ENCODE peak calls at places on chromosomes 12 and 14, in five cellular contexts. One of them, this sample, is unnamed.

GRCh38 chr12:54017845-54018607 is 9.2 kb downstream of the HOXC8 start:
- DNase-seq in IMR-90: peak
- DNase-seq in AG04450: no peak
- DNase-seq in neural progenitor cell: peak
- DNase-seq in retinal pigment epithelial cell: no peak
- DNase-seq in this sample: peak

GRCh38 chr12:124646385-124647230 is 79.2 kb upstream of the NCOR2 start:
- DNase-seq in IMR-90: no peak
- DNase-seq in AG04450: no peak
- DNase-seq in neural progenitor cell: no peak
- DNase-seq in retinal pigment epithelial cell: no peak
- DNase-seq in this sample: no peak

GRCh38 chr12:10705655-10706054 is 17.5 kb downstream of the YBX3 start:
- DNase-seq in IMR-90: peak
- DNase-seq in AG04450: no peak
- DNase-seq in neural progenitor cell: no peak
- DNase-seq in retinal pigment epithelial cell: no peak
- DNase-seq in this sample: no peak

GRCh38 chr14:34906287-34906686 is 31.1 kb upstream of the BAZ1A start:
- DNase-seq in IMR-90: no peak
- DNase-seq in AG04450: no peak
- DNase-seq in neural progenitor cell: no peak
- DNase-seq in retinal pigment epithelial cell: no peak
- DNase-seq in this sample: no peak

GRCh38 chr14:29339491-29339890 is 572.9 kb downstream of the FOXG1 start:
- DNase-seq in IMR-90: peak
- DNase-seq in AG04450: no peak
- DNase-seq in neural progenitor cell: no peak
- DNase-seq in retinal pigment epithelial cell: no peak
- DNase-seq in this sample: no peak

GRCh38 chr12:88960213-88960878 is 380.1 kb upstream of the KITLG start:
- DNase-seq in IMR-90: peak
- DNase-seq in AG04450: no peak
- DNase-seq in neural progenitor cell: no peak
- DNase-seq in retinal pigment epithelial cell: no peak
- DNase-seq in this sample: no peak

GRCh38 chr12:68119724-68120211 is 39.8 kb downstream of the IFNG start:
- DNase-seq in IMR-90: no peak
- DNase-seq in AG04450: no peak
- DNase-seq in neural progenitor cell: no peak
- DNase-seq in retinal pigment epithelial cell: no peak
- DNase-seq in this sample: peak

GRCh38 chr14:51518280-51518679 is 133.4 kb upstream of the FRMD6 start:
- DNase-seq in IMR-90: no peak
- DNase-seq in AG04450: no peak
- DNase-seq in neural progenitor cell: no peak
- DNase-seq in retinal pigment epithelial cell: no peak
- DNase-seq in this sample: no peak

GRCh38 chr12:116659771-116660481 is 77.9 kb downstream of the SPRING1 start:
- DNase-seq in IMR-90: peak
- DNase-seq in AG04450: no peak
- DNase-seq in neural progenitor cell: no peak
- DNase-seq in retinal pigment epithelial cell: no peak
- DNase-seq in this sample: no peak

GRCh38 chr14:24272442-24272841 is 1.0 kb upstream of the RABGGTA start:
- DNase-seq in IMR-90: no peak
- DNase-seq in AG04450: no peak
- DNase-seq in neural progenitor cell: no peak
- DNase-seq in retinal pigment epithelial cell: no peak
- DNase-seq in this sample: no peak
- H3K4me3 ChIP-seq in IMR-90: no peak
- H3K4me3 ChIP-seq in AG04450: no peak
- H3K4me3 ChIP-seq in neural progenitor cell: no peak
- H3K4me3 ChIP-seq in retinal pigment epithelial cell: no peak
- H3K4me3 ChIP-seq in this sample: peak

GRCh38 chr12:66733321-66733720 is 54.4 kb upstream of the GRIP1 start:
- DNase-seq in IMR-90: no peak
- DNase-seq in AG04450: no peak
- DNase-seq in neural progenitor cell: no peak
- DNase-seq in retinal pigment epithelial cell: no peak
- DNase-seq in this sample: no peak
- H3K4me3 ChIP-seq in IMR-90: no peak
- H3K4me3 ChIP-seq in AG04450: no peak
- H3K4me3 ChIP-seq in neural progenitor cell: no peak
- H3K4me3 ChIP-seq in retinal pigment epithelial cell: no peak
- H3K4me3 ChIP-seq in this sample: no peak

GRCh38 chr14:74616507-74616906 is 4.5 kb upstream of the LTBP2 start:
- DNase-seq in IMR-90: peak
- DNase-seq in AG04450: no peak
- DNase-seq in neural progenitor cell: no peak
- DNase-seq in retinal pigment epithelial cell: peak
- DNase-seq in this sample: no peak

GRCh38 chr14:74616996-74617700 is 5.1 kb upstream of the LTBP2 start:
- DNase-seq in IMR-90: no peak
- DNase-seq in AG04450: no peak
- DNase-seq in neural progenitor cell: peak
- DNase-seq in retinal pigment epithelial cell: no peak
- DNase-seq in this sample: no peak

GRCh38 chr14:74613211-74613914 is 1.3 kb upstream of the LTBP2 start:
- DNase-seq in IMR-90: no peak
- DNase-seq in AG04450: no peak
- DNase-seq in neural progenitor cell: peak
- DNase-seq in retinal pigment epithelial cell: no peak
- DNase-seq in this sample: no peak

GRCh38 chr14:74614508-74615495 is 2.8 kb upstream of the LTBP2 start:
- DNase-seq in IMR-90: no peak
- DNase-seq in AG04450: no peak
- DNase-seq in neural progenitor cell: no peak
- DNase-seq in retinal pigment epithelial cell: no peak
- DNase-seq in this sample: peak

DNA sequence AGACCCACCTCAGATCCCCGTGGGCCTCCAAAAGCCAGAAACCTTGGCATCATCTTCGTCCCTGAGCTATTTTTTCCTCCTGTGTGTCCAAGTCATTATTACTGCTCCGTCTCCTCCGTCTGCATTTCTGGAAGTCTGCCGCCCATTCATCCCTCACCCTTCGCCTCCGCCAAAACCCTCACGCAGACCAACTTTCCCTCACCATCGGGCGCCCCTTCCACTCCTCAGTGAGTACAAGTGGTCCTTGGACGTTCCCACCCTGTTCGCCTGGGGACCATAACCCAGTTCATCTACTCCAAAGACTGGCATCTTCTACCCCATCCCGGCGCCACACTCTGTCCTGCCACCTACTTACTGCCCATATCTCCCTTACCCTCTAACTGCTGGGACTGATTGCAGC is 3.7 kb upstream of the LTBP2 start:
- DNase-seq in IMR-90: no peak
- DNase-seq in AG04450: no peak
- DNase-seq in neural progenitor cell: no peak
- DNase-seq in retinal pigment epithelial cell: no peak
- DNase-seq in this sample: no peak
- H3K4me3 ChIP-seq in IMR-90: no peak
- H3K4me3 ChIP-seq in AG04450: no peak
- H3K4me3 ChIP-seq in neural progenitor cell: no peak
- H3K4me3 ChIP-seq in retinal pigment epithelial cell: no peak
- H3K4me3 ChIP-seq in this sample: no peak

GRCh38 chr12:110165540-110166159 is 41.5 kb downstream of the IFT81 start:
- DNase-seq in IMR-90: no peak
- DNase-seq in AG04450: no peak
- DNase-seq in neural progenitor cell: no peak
- DNase-seq in retinal pigment epithelial cell: no peak
- DNase-seq in this sample: peak
- H3K4me3 ChIP-seq in IMR-90: no peak
- H3K4me3 ChIP-seq in AG04450: no peak
- H3K4me3 ChIP-seq in neural progenitor cell: no peak
- H3K4me3 ChIP-seq in retinal pigment epithelial cell: no peak
- H3K4me3 ChIP-seq in this sample: peak

GRCh38 chr12:50219544-50219943 is 52.4 kb upstream of the CERS5 start:
- DNase-seq in IMR-90: no peak
- DNase-seq in AG04450: no peak
- DNase-seq in neural progenitor cell: no peak
- DNase-seq in retinal pigment epithelial cell: no peak
- DNase-seq in this sample: no peak
- H3K4me3 ChIP-seq in IMR-90: peak
- H3K4me3 ChIP-seq in AG04450: peak
- H3K4me3 ChIP-seq in neural progenitor cell: no peak
- H3K4me3 ChIP-seq in retinal pigment epithelial cell: no peak
- H3K4me3 ChIP-seq in this sample: peak

GRCh38 chr14:95515523-95516517 is 630 bp downstream of the SYNE3 start:
- DNase-seq in IMR-90: peak
- DNase-seq in AG04450: no peak
- DNase-seq in neural progenitor cell: peak
- DNase-seq in retinal pigment epithelial cell: no peak
- DNase-seq in this sample: peak

GRCh38 chr14:95514131-95515079 is 2.0 kb downstream of the SYNE3 start:
- DNase-seq in IMR-90: no peak
- DNase-seq in AG04450: no peak
- DNase-seq in neural progenitor cell: no peak
- DNase-seq in retinal pigment epithelial cell: no peak
- DNase-seq in this sample: no peak

GRCh38 chr14:95516554-95517209 is at the start of gene SYNE3:
- DNase-seq in IMR-90: no peak
- DNase-seq in AG04450: no peak
- DNase-seq in neural progenitor cell: peak
- DNase-seq in retinal pigment epithelial cell: no peak
- DNase-seq in this sample: peak

GRCh38 chr14:95513261-95513660 is 3.2 kb downstream of the SYNE3 start:
- DNase-seq in IMR-90: no peak
- DNase-seq in AG04450: no peak
- DNase-seq in neural progenitor cell: no peak
- DNase-seq in retinal pigment epithelial cell: no peak
- DNase-seq in this sample: no peak

DNA sequence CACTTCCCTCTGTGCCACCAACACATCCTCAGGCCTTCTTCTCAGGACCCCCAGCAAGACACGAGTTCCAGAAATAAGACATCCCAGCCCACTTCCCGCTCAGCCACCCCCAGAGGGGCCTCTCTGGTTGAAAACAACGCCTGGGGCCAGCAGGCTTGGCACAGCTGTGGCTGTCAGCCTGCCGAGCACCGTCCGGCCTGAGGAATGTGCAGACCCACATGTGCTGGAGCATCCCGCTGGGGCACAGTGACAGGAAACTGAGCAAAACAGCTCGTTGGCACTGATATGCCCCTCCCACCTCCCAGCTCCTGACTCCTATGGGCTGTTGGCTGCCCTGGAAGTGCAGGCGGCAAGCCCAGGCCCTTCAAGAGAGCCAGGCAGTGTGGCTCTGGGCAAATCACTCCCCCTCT is 1.4 kb downstream of the SYNE3 start:
- DNase-seq in IMR-90: no peak
- DNase-seq in AG04450: no peak
- DNase-seq in neural progenitor cell: peak
- DNase-seq in retinal pigment epithelial cell: no peak
- DNase-seq in this sample: no peak
- H3K4me3 ChIP-seq in IMR-90: peak
- H3K4me3 ChIP-seq in AG04450: peak
- H3K4me3 ChIP-seq in neural progenitor cell: no peak
- H3K4me3 ChIP-seq in retinal pigment epithelial cell: no peak
- H3K4me3 ChIP-seq in this sample: peak

This sample was measured in GM12865.